ENCODE peak calls at places on chromosome 5, in six cellular contexts. B is GM23248, G is T-helper 9 cell, O is astrocyte of the cerebellum, E is sciatic nerve, U is HAP-1. Z is an unnamed sample.

GRCh38 chr5:141778211-141778610 is 96.2 kb upstream of the ARAP3 start:
- DNase-seq in B (peak; percentile 91), G (no peak), O (peak; percentile 15), E (no peak), U (no peak), Z (no peak)

GRCh38 chr5:125103459-125103858 is 357.0 kb upstream of the ZNF608 start:
- DNase-seq in B (no peak), G (no peak), O (no peak), E (no peak), U (no peak), Z (no peak)

GRCh38 chr5:149728303-149728702 is 1.8 kb upstream of the PPARGC1B start:
- DNase-seq in B (peak; percentile 37), G (no peak), O (peak; percentile 54), E (no peak), U (no peak), Z (no peak)

GRCh38 chr5:111946556-111946955 is 189.6 kb upstream of the NREP start:
- DNase-seq in B (no peak), G (no peak), O (no peak), E (no peak), U (no peak), Z (no peak)

GRCh38 chr5:16935271-16936149 is 578 bp downstream of the MYO10 start:
- DNase-seq in B (peak; percentile 70), G (no peak), O (no peak), E (peak; percentile 76), U (peak; percentile 53), Z (peak; percentile 64)

GRCh38 chr5:58887721-58888409 is 305.0 kb downstream of the RAB3C start:
- DNase-seq in B (peak; percentile 5), G (no peak), O (no peak), E (peak; percentile 64), U (no peak), Z (no peak)

GRCh38 chr5:127229185-127229889 is 61.3 kb upstream of the MEGF10 start:
- DNase-seq in B (peak; percentile 43), G (peak; percentile 13), O (no peak), E (peak; percentile 72), U (peak; percentile 20), Z (peak; percentile 41)

GRCh38 chr5:96189028-96189826 is 227.6 kb upstream of the ELL2 start:
- DNase-seq in B (no peak), G (no peak), O (no peak), E (no peak), U (no peak), Z (no peak)

GRCh38 chr5:151288180-151288579 is 15.4 kb downstream of the SLC36A3 start:
- DNase-seq in B (no peak), G (no peak), O (no peak), E (no peak), U (no peak), Z (peak; percentile 43)

GRCh38 chr5:54384356-54384933 is 71.1 kb upstream of the HSPB3 start:
- DNase-seq in B (no peak), G (no peak), O (no peak), E (no peak), U (no peak), Z (no peak)

GRCh38 chr5:11400312-11400711 is 503.9 kb downstream of the CTNND2 start:
- DNase-seq in B (no peak), G (no peak), O (no peak), E (no peak), U (no peak), Z (no peak)

GRCh38 chr5:177403826-177404640 is 3.6 kb upstream of the PFN3 start:
- DNase-seq in B (peak; percentile 93), G (peak; percentile 76), O (no peak), E (peak; percentile 88), U (peak; percentile 88), Z (no peak)

GRCh38 chr5:159533197-159533596 is 202.9 kb upstream of the IL12B start:
- DNase-seq in B (peak; percentile 53), G (no peak), O (no peak), E (no peak), U (no peak), Z (no peak)

GRCh38 chr5:173395933-173396308 is 67.7 kb upstream of the STC2 start:
- DNase-seq in B (no peak), G (no peak), O (no peak), E (no peak), U (no peak), Z (no peak)

GRCh38 chr5:83294246-83294645 is 177.3 kb upstream of the VCAN start:
- DNase-seq in B (no peak), G (no peak), O (no peak), E (no peak), U (no peak), Z (no peak)

GRCh38 chr5:1140188-1140817 is 28.4 kb upstream of the SLC12A7 start:
- DNase-seq in B (peak; percentile 46), G (peak; percentile 72), O (no peak), E (peak; percentile 85), U (peak; percentile 80), Z (peak; percentile 96)

GRCh38 chr5:150783422-150783928 is 4.9 kb downstream of the SMIM3 start:
- DNase-seq in B (peak; percentile 96), G (peak; percentile 51), O (peak; percentile 86), E (no peak), U (no peak), Z (peak; percentile 83)

GRCh38 chr5:91052977-91053732 is 330.0 kb downstream of the ARRDC3 start:
- DNase-seq in B (no peak), G (no peak), O (no peak), E (no peak), U (no peak), Z (no peak)

GRCh38 chr5:43891112-43891511 is 288.1 kb downstream of the NNT start:
- DNase-seq in B (no peak), G (no peak), O (no peak), E (no peak), U (no peak), Z (no peak)

GRCh38 chr5:497871-498509 is 26.3 kb downstream of the SLC9A3 start:
- DNase-seq in B (no peak), G (no peak), O (no peak), E (no peak), U (no peak), Z (no peak)

GRCh38 chr5:127536687-127537086 is 19.2 kb downstream of the PRRC1 start:
- DNase-seq in B (peak; percentile 43), G (no peak), O (no peak), E (no peak), U (no peak), Z (no peak)

GRCh38 chr5:62597314-62597713 is 18.7 kb downstream of the LRRC70 start:
- DNase-seq in B (no peak), G (no peak), O (no peak), E (no peak), U (no peak), Z (no peak)

GRCh38 chr5:87394407-87394806 is 18.3 kb downstream of the CCNH start:
- DNase-seq in B (peak; percentile 76), G (no peak), O (no peak), E (no peak), U (no peak), Z (no peak)

GRCh38 chr5:28346696-28347095 is 1308.3 kb upstream of the CDH9 start:
- DNase-seq in B (no peak), G (no peak), O (no peak), E (no peak), U (no peak), Z (no peak)

GRCh38 chr5:95238560-95239325 is 46.2 kb downstream of the MCTP1 start:
- DNase-seq in B (peak; percentile 48), G (no peak), O (peak; percentile 31), E (no peak), U (no peak), Z (no peak)